ENCODE peak calls at places on chromosomes 5 and 9, in six cellular contexts. U, D, I, V, N and R are unnamed samples.

GRCh38 chr5:96151891-96152290 is 190.2 kb upstream of the ELL2 start:
- DNase-seq in U (no peak), D (no peak), I (no peak), V (no peak), N (no peak), R (no peak)

GRCh38 chr9:127451681-127452480 is 571 bp downstream of the LRSAM1 start:
- DNase-seq in U (peak), D (peak), I (peak), V (peak), N (no peak), R (peak)

GRCh38 chr9:64773491-64773931 is 511.5 kb downstream of the FOXD4L5 start:
- DNase-seq in U (no peak), D (peak), I (peak), V (no peak), N (no peak), R (no peak)

GRCh38 chr9:17280350-17281012 is 145.6 kb downstream of the CNTLN start:
- DNase-seq in U (peak), D (no peak), I (no peak), V (no peak), N (no peak), R (no peak)

GRCh38 chr5:174511711-174512253 is 212.6 kb upstream of the MSX2 start:
- DNase-seq in U (peak), D (no peak), I (no peak), V (no peak), N (no peak), R (no peak)

GRCh38 chr5:165410476-165410875 is 1905.1 kb downstream of the MAT2B start:
- DNase-seq in U (no peak), D (no peak), I (no peak), V (no peak), N (no peak), R (no peak)

GRCh38 chr5:10704949-10705621 is 55.9 kb downstream of the DAP start:
- DNase-seq in U (peak), D (no peak), I (no peak), V (peak), N (peak), R (no peak)

GRCh38 chr9:126413470-126414051 is 86.9 kb downstream of the MVB12B start:
- DNase-seq in U (no peak), D (no peak), I (no peak), V (no peak), N (no peak), R (no peak)

GRCh38 chr5:175215906-175216305 is 228.1 kb downstream of the DRD1 start:
- DNase-seq in U (no peak), D (no peak), I (no peak), V (no peak), N (no peak), R (no peak)

GRCh38 chr5:7844901-7845300 is 6.0 kb downstream of the CFAP90 start:
- DNase-seq in U (no peak), D (no peak), I (no peak), V (no peak), N (no peak), R (no peak)

GRCh38 chr9:68507098-68507795 is 33.4 kb downstream of the TMEM252 start:
- DNase-seq in U (no peak), D (peak), I (peak), V (peak), N (peak), R (peak)

GRCh38 chr5:56833325-56833724 is 18.0 kb downstream of the MAP3K1 start:
- DNase-seq in U (no peak), D (peak), I (no peak), V (no peak), N (no peak), R (no peak)

GRCh38 chr5:60535198-60535597 is 164.8 kb downstream of the DEPDC1B start:
- DNase-seq in U (no peak), D (no peak), I (no peak), V (no peak), N (no peak), R (no peak)

GRCh38 chr5:56282951-56283350 is 49.8 kb upstream of the ANKRD55 start:
- DNase-seq in U (no peak), D (no peak), I (no peak), V (no peak), N (no peak), R (no peak)

GRCh38 chr5:2288968-2289367 is 406.2 kb upstream of the IRX4 start:
- DNase-seq in U (no peak), D (no peak), I (no peak), V (no peak), N (no peak), R (no peak)

GRCh38 chr9:90309809-90310522 is 332.7 kb downstream of the DIRAS2 start:
- DNase-seq in U (no peak), D (no peak), I (peak), V (no peak), N (no peak), R (no peak)

GRCh38 chr5:112653638-112654037 is 84.0 kb upstream of the APC start:
- DNase-seq in U (no peak), D (no peak), I (no peak), V (no peak), N (no peak), R (no peak)

GRCh38 chr9:105331160-105331559 is 86.7 kb downstream of the SLC44A1 start:
- DNase-seq in U (no peak), D (no peak), I (no peak), V (no peak), N (no peak), R (no peak)

GRCh38 chr5:33462456-33462855 is 21.7 kb downstream of the TARS1 start:
- DNase-seq in U (peak), D (no peak), I (no peak), V (no peak), N (no peak), R (no peak)

GRCh38 chr9:6078382-6079105 is 63.1 kb upstream of the RANBP6 start:
- DNase-seq in U (peak), D (peak), I (no peak), V (no peak), N (no peak), R (no peak)

GRCh38 chr9:123282343-123283047 is 14.1 kb upstream of the STRBP start:
- DNase-seq in U (no peak), D (no peak), I (no peak), V (no peak), N (peak), R (no peak)

GRCh38 chr5:179134511-179134910 is 74.3 kb downstream of the ZNF354C start:
- DNase-seq in U (no peak), D (no peak), I (no peak), V (no peak), N (no peak), R (no peak)

GRCh38 chr9:17135578-17135904 is 701 bp downstream of the CNTLN start:
- DNase-seq in U (no peak), D (peak), I (no peak), V (no peak), N (no peak), R (no peak)

GRCh38 chr5:107806271-107806670 is 135.5 kb upstream of the EFNA5 start:
- DNase-seq in U (no peak), D (no peak), I (no peak), V (no peak), N (no peak), R (peak)

GRCh38 chr5:39158127-39158593 is 61.2 kb downstream of the FYB1 start:
- DNase-seq in U (no peak), D (no peak), I (no peak), V (peak), N (no peak), R (no peak)

GRCh38 chr5:88862547-88863175 is 20.3 kb downstream of the MEF2C start:
- DNase-seq in U (no peak), D (no peak), I (no peak), V (no peak), N (no peak), R (no peak)

GRCh38 chr9:80061940-80062339 is 490.2 kb downstream of the TLE4 start:
- DNase-seq in U (peak), D (no peak), I (peak), V (peak), N (no peak), R (peak)

GRCh38 chr9:99873531-99873930 is 32.9 kb upstream of the STX17 start:
- DNase-seq in U (peak), D (no peak), I (no peak), V (peak), N (no peak), R (no peak)

GRCh38 chr9:14823800-14824199 is 86.4 kb downstream of the FREM1 start:
- DNase-seq in U (no peak), D (no peak), I (no peak), V (no peak), N (no peak), R (no peak)

GRCh38 chr9:75490326-75490725 is 400.1 kb upstream of the PCSK5 start:
- DNase-seq in U (no peak), D (no peak), I (no peak), V (no peak), N (no peak), R (no peak)

GRCh38 chr9:35741740-35742139 is 7.3 kb downstream of the GBA2 start:
- DNase-seq in U (no peak), D (no peak), I (no peak), V (no peak), N (no peak), R (no peak)

GRCh38 chr5:59249726-59250125 is 643.8 kb downstream of the PDE4D start:
- DNase-seq in U (no peak), D (no peak), I (no peak), V (no peak), N (no peak), R (no peak)

GRCh38 chr9:76394896-76395244 is 644 bp upstream of the RFK start:
- DNase-seq in U (no peak), D (peak), I (peak), V (no peak), N (peak), R (peak)

DNA sequence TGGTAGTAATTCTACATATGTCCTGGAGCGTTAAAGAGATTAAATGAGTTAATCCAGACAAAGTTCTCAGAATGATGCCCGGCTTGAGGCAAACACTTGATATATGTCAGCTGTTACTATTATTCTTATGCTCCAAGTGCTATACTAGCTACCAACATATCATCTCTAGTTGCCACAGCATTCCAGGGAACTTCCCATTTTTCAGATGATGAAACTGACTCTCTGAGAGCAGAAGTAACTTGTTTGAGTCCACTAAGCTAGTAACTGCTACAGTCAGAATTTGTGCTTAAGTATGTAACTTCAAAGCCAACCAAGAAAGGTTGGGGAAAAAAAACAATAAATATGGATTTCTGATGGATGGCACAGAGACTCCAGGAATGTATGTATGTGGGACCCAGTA is 98.1 kb downstream of the CDK5RAP2 start:
- DNase-seq in U (no peak), D (no peak), I (no peak), V (no peak), N (no peak), R (no peak)
- H3K27ac ChIP-seq in U (no peak), D (no peak), I (no peak), V (no peak), N (no peak), R (no peak)

GRCh38 chr9:93958121-93958874 is 3.1 kb upstream of the BARX1 start:
- DNase-seq in U (no peak), D (peak), I (peak), V (no peak), N (no peak), R (peak)
- TF ChIP-seq EZH2 in U (no peak), D (peak), I (peak), V (no peak), N (no peak), R (peak)

GRCh38 chr5:41648976-41649375 is 138.6 kb upstream of the PLCXD3 start:
- DNase-seq in U (peak), D (peak), I (no peak), V (no peak), N (no peak), R (peak)
- H3K27ac ChIP-seq in U (peak), D (no peak), I (no peak), V (no peak), N (no peak), R (no peak)

DNA sequence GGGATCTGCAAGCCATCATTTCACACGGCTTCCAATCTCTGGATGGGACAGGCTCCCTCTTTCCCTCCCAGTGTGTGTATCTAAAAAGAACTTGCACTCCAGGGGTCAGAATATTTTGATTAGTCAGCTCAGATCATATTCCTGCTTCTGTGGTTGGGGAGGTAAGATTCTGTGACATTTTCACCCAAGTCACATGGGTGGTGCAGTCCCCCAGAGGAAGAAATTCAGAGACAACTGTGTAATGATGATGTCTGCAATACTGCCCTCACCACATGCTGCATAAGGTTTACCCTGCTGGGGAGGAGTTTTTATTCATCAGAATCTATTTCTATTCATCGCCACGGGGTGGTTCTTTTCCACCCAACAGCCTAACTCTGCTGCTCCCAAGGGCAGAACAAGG is 352.5 kb downstream of the LRRC70 start:
- DNase-seq in U (no peak), D (no peak), I (no peak), V (no peak), N (no peak), R (no peak)
- TF ChIP-seq EZH2 in U (no peak), D (no peak), I (no peak), V (no peak), N (no peak), R (no peak)

GRCh38 chr5:171540865-171541264 is 121.4 kb downstream of the FGF18 start:
- DNase-seq in U (no peak), D (no peak), I (no peak), V (no peak), N (no peak), R (no peak)
- H3K27ac ChIP-seq in U (no peak), D (no peak), I (no peak), V (no peak), N (no peak), R (no peak)

GRCh38 chr9:132834343-132834742 is 43.7 kb downstream of the AK8 start:
- DNase-seq in U (no peak), D (no peak), I (no peak), V (no peak), N (no peak), R (no peak)
- TF ChIP-seq EZH2 in U (no peak), D (no peak), I (no peak), V (no peak), N (no peak), R (no peak)

GRCh38 chr5:77987988-77988387 is 211.8 kb upstream of the TBCA start:
- DNase-seq in U (no peak), D (no peak), I (no peak), V (no peak), N (no peak), R (no peak)
- H3K27ac ChIP-seq in U (no peak), D (no peak), I (no peak), V (no peak), N (no peak), R (no peak)

DNA sequence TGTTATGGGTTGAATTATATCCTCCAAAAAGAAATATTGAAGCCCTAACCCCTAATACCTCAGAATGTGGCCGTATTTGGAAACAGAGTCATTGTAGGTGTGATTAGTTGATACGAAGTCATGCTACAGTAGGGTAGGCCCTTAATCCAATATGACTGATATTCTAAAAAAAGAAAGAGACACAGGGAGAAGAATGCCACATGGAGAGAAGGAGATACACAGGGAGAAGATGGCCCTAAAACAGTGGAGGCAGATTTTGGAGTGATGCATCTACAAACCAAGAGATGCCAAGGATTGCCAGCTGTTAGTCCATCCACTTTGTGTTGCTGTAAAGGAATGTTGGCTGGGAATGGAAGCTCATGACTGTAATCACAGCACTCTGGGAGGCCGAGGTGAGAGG is 21.3 kb downstream of the ARRDC3 start:
- DNase-seq in U (no peak), D (no peak), I (no peak), V (no peak), N (no peak), R (no peak)
- TF ChIP-seq EZH2 in U (no peak), D (no peak), I (no peak), V (no peak), N (no peak), R (no peak)

DNA sequence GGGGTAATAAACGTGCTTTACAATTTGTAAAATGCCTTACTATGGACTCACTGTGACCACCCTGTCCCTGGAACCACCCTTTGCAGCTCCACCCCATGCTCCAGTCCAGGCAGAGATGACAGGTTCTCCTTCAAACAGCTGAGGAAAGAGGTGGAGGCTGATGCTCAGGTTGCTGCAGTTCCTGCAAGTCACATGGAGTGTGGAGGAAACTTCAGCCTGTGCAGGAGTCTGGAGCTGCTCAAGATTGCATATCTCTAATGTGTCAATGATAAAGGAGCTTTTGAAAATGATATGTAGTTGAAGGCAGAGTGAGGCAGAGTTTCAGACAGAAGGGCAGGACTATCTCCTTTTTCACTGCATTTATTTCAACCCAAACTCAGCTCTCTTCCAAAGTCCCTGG is 38.6 kb upstream of the NDFIP1 start:
- DNase-seq in U (no peak), D (no peak), I (no peak), V (no peak), N (no peak), R (no peak)
- H3K27ac ChIP-seq in U (no peak), D (no peak), I (no peak), V (no peak), N (no peak), R (no peak)